ENCODE peak calls at places on chromosomes 4 and X, in eight cellular contexts. One of them, this sample, is unnamed.

GRCh38 chr4:40576651-40577480 is 52.8 kb downstream of the RBM47 start:
- DNase-seq in colonic mucosa: peak
- DNase-seq in tibial artery: peak
- DNase-seq in BJ: peak
- DNase-seq in IMR-90: peak
- DNase-seq in endodermal cell: peak
- DNase-seq in CD8-positive, alpha-beta T cell: no peak
- DNase-seq in testis: peak
- DNase-seq in this sample: peak

GRCh38 chrX:100615015-100615414 is 21.6 kb downstream of the TSPAN6 start:
- DNase-seq in colonic mucosa: peak
- DNase-seq in tibial artery: no peak
- DNase-seq in BJ: peak
- DNase-seq in IMR-90: peak
- DNase-seq in endodermal cell: peak
- DNase-seq in CD8-positive, alpha-beta T cell: no peak
- DNase-seq in testis: peak
- DNase-seq in this sample: peak

GRCh38 chrX:28542791-28543190 is 44.5 kb upstream of the IL1RAPL1 start:
- DNase-seq in colonic mucosa: no peak
- DNase-seq in tibial artery: no peak
- DNase-seq in BJ: no peak
- DNase-seq in IMR-90: no peak
- DNase-seq in endodermal cell: no peak
- DNase-seq in CD8-positive, alpha-beta T cell: no peak
- DNase-seq in testis: no peak
- DNase-seq in this sample: no peak

GRCh38 chr4:23943478-23943877 is 53.6 kb upstream of the PPARGC1A start:
- DNase-seq in colonic mucosa: no peak
- DNase-seq in tibial artery: no peak
- DNase-seq in BJ: no peak
- DNase-seq in IMR-90: no peak
- DNase-seq in endodermal cell: no peak
- DNase-seq in CD8-positive, alpha-beta T cell: no peak
- DNase-seq in testis: no peak
- DNase-seq in this sample: no peak

GRCh38 chrX:56978172-56978571 is 17.2 kb downstream of the SPIN3 start:
- DNase-seq in colonic mucosa: peak
- DNase-seq in tibial artery: no peak
- DNase-seq in BJ: no peak
- DNase-seq in IMR-90: peak
- DNase-seq in endodermal cell: peak
- DNase-seq in CD8-positive, alpha-beta T cell: peak
- DNase-seq in testis: peak
- DNase-seq in this sample: peak

GRCh38 chr4:177023951-177024350 is 231.2 kb upstream of the VEGFC start:
- DNase-seq in colonic mucosa: no peak
- DNase-seq in tibial artery: no peak
- DNase-seq in BJ: no peak
- DNase-seq in IMR-90: no peak
- DNase-seq in endodermal cell: no peak
- DNase-seq in CD8-positive, alpha-beta T cell: no peak
- DNase-seq in testis: no peak
- DNase-seq in this sample: peak

GRCh38 chr4:126591583-126591982 is 1041.2 kb upstream of the INTU start:
- DNase-seq in colonic mucosa: no peak
- DNase-seq in tibial artery: no peak
- DNase-seq in BJ: no peak
- DNase-seq in IMR-90: peak
- DNase-seq in endodermal cell: no peak
- DNase-seq in CD8-positive, alpha-beta T cell: no peak
- DNase-seq in testis: no peak
- DNase-seq in this sample: no peak

GRCh38 chr4:99352602-99353580 is at the start of gene ADH1C:
- DNase-seq in colonic mucosa: peak
- DNase-seq in tibial artery: no peak
- DNase-seq in BJ: no peak
- DNase-seq in IMR-90: peak
- DNase-seq in endodermal cell: no peak
- DNase-seq in CD8-positive, alpha-beta T cell: no peak
- DNase-seq in testis: no peak
- DNase-seq in this sample: no peak

GRCh38 chr4:122842984-122843531 is 16.4 kb downstream of the FGF2 start:
- DNase-seq in colonic mucosa: no peak
- DNase-seq in tibial artery: no peak
- DNase-seq in BJ: no peak
- DNase-seq in IMR-90: no peak
- DNase-seq in endodermal cell: no peak
- DNase-seq in CD8-positive, alpha-beta T cell: no peak
- DNase-seq in testis: no peak
- DNase-seq in this sample: no peak

GRCh38 chr4:152943673-152944072 is 7.5 kb downstream of the FHDC1 start:
- DNase-seq in colonic mucosa: no peak
- DNase-seq in tibial artery: no peak
- DNase-seq in BJ: peak
- DNase-seq in IMR-90: peak
- DNase-seq in endodermal cell: peak
- DNase-seq in CD8-positive, alpha-beta T cell: no peak
- DNase-seq in testis: no peak
- DNase-seq in this sample: no peak

GRCh38 chrX:120271218-120271617 is 20.6 kb downstream of the ZBTB33 start:
- DNase-seq in colonic mucosa: no peak
- DNase-seq in tibial artery: no peak
- DNase-seq in BJ: no peak
- DNase-seq in IMR-90: no peak
- DNase-seq in endodermal cell: no peak
- DNase-seq in CD8-positive, alpha-beta T cell: no peak
- DNase-seq in testis: no peak
- DNase-seq in this sample: peak

GRCh38 chr4:4854649-4855292 is 4.7 kb upstream of the MSX1 start:
- DNase-seq in colonic mucosa: no peak
- DNase-seq in tibial artery: peak
- DNase-seq in BJ: no peak
- DNase-seq in IMR-90: no peak
- DNase-seq in endodermal cell: peak
- DNase-seq in CD8-positive, alpha-beta T cell: no peak
- DNase-seq in testis: no peak
- DNase-seq in this sample: no peak

GRCh38 chrX:136495043-136495442 is 2.3 kb upstream of the HTATSF1 start:
- DNase-seq in colonic mucosa: no peak
- DNase-seq in tibial artery: no peak
- DNase-seq in BJ: no peak
- DNase-seq in IMR-90: no peak
- DNase-seq in endodermal cell: no peak
- DNase-seq in CD8-positive, alpha-beta T cell: no peak
- DNase-seq in testis: no peak
- DNase-seq in this sample: no peak

GRCh38 chr4:88107406-88108107 is 50.9 kb downstream of the ABCG2 start:
- DNase-seq in colonic mucosa: peak
- DNase-seq in tibial artery: no peak
- DNase-seq in BJ: no peak
- DNase-seq in IMR-90: peak
- DNase-seq in endodermal cell: no peak
- DNase-seq in CD8-positive, alpha-beta T cell: no peak
- DNase-seq in testis: no peak
- DNase-seq in this sample: no peak

DNA sequence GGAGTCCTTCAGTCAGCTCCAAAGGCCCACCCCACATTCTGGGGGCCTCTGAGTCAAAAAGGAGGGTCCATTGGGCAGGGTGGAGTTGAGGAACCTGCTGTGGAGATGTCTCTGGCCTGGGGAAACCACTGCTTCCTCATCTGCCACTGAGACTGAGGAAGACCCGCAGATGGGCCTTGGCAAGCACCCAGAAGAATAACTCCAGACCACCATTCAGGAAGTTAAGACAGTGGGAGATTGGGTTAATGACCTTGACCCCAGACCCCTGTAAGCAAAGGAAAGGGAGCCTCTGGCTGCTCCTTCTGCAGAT is 8.1 kb upstream of the HSD17B10 start:
- DNase-seq in colonic mucosa: no peak
- DNase-seq in tibial artery: no peak
- DNase-seq in BJ: no peak
- DNase-seq in IMR-90: no peak
- DNase-seq in endodermal cell: no peak
- DNase-seq in CD8-positive, alpha-beta T cell: no peak
- DNase-seq in testis: no peak
- DNase-seq in this sample: no peak
- H3K4me3 ChIP-seq in colonic mucosa: no peak
- H3K4me3 ChIP-seq in tibial artery: no peak
- H3K4me3 ChIP-seq in BJ: no peak
- H3K4me3 ChIP-seq in IMR-90: no peak
- H3K4me3 ChIP-seq in endodermal cell: peak
- H3K4me3 ChIP-seq in CD8-positive, alpha-beta T cell: no peak
- H3K4me3 ChIP-seq in testis: no peak
- H3K4me3 ChIP-seq in this sample: no peak

DNA sequence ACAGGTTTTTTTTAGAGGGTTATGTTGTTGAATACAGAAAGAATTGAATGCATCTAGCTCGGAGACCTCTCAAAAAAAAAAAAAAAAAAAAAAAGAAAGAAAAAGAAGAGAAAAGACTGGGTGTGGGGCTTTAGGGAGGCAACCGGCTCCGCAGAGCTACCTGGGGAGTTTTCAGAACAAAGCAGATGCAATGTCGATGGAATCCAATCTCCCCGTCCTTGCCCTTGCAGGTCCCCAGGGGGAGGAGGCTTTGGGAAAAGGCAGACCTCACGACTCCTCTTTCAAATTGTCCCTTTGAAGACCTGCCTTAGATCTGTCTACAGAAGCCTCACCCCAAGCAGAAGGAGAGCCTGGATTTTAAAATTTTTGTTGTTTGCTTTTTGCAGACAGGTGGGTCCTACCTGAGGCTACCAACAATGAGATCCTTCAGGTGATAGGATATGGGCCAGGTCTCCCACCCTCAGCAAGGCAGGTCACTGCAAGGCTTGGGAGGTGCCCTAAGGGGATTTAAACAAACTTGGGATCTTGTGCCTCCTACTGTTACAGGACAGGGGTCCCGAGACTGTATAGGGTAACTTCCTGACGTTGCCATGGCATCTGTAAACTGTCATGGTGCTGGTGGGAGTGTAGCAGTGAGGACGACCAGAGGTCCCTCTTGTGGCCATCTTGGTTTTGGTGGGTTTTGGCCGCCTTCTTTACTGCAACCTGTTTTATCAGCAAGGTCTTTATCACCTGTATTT is 75.2 kb upstream of the PRKX start:
- DNase-seq in colonic mucosa: no peak
- DNase-seq in tibial artery: no peak
- DNase-seq in BJ: no peak
- DNase-seq in IMR-90: no peak
- DNase-seq in endodermal cell: peak
- DNase-seq in CD8-positive, alpha-beta T cell: peak
- DNase-seq in testis: no peak
- DNase-seq in this sample: no peak
- TF ChIP-seq CTCF in colonic mucosa: no peak
- TF ChIP-seq CTCF in tibial artery: no peak
- TF ChIP-seq CTCF in BJ: no peak
- TF ChIP-seq CTCF in IMR-90: no peak
- TF ChIP-seq CTCF in endodermal cell: peak
- TF ChIP-seq CTCF in CD8-positive, alpha-beta T cell: no peak
- TF ChIP-seq CTCF in testis: no peak
- TF ChIP-seq CTCF in this sample: no peak

GRCh38 chr4:112086036-112086434 is 59.2 kb upstream of the FAM241A start:
- DNase-seq in colonic mucosa: no peak
- DNase-seq in tibial artery: no peak
- DNase-seq in BJ: no peak
- DNase-seq in IMR-90: no peak
- DNase-seq in endodermal cell: no peak
- DNase-seq in CD8-positive, alpha-beta T cell: no peak
- DNase-seq in testis: no peak
- DNase-seq in this sample: peak
- H3K4me3 ChIP-seq in colonic mucosa: no peak
- H3K4me3 ChIP-seq in tibial artery: no peak
- H3K4me3 ChIP-seq in BJ: no peak
- H3K4me3 ChIP-seq in IMR-90: no peak
- H3K4me3 ChIP-seq in endodermal cell: peak
- H3K4me3 ChIP-seq in CD8-positive, alpha-beta T cell: no peak
- H3K4me3 ChIP-seq in testis: no peak
- H3K4me3 ChIP-seq in this sample: no peak

GRCh38 chr4:108359130-108359709 is 190.5 kb upstream of the LEF1 start:
- DNase-seq in colonic mucosa: no peak
- DNase-seq in tibial artery: no peak
- DNase-seq in BJ: no peak
- DNase-seq in IMR-90: no peak
- DNase-seq in endodermal cell: no peak
- DNase-seq in CD8-positive, alpha-beta T cell: peak
- DNase-seq in testis: no peak
- DNase-seq in this sample: no peak

GRCh38 chr4:108361886-108362285 is 193.2 kb upstream of the LEF1 start:
- DNase-seq in colonic mucosa: no peak
- DNase-seq in tibial artery: no peak
- DNase-seq in BJ: no peak
- DNase-seq in IMR-90: no peak
- DNase-seq in endodermal cell: no peak
- DNase-seq in CD8-positive, alpha-beta T cell: no peak
- DNase-seq in testis: no peak
- DNase-seq in this sample: no peak

GRCh38 chr4:108359936-108360681 is 191.4 kb upstream of the LEF1 start:
- DNase-seq in colonic mucosa: no peak
- DNase-seq in tibial artery: no peak
- DNase-seq in BJ: no peak
- DNase-seq in IMR-90: no peak
- DNase-seq in endodermal cell: peak
- DNase-seq in CD8-positive, alpha-beta T cell: no peak
- DNase-seq in testis: no peak
- DNase-seq in this sample: no peak

GRCh38 chr4:108365551-108365950 is 196.8 kb upstream of the LEF1 start:
- DNase-seq in colonic mucosa: no peak
- DNase-seq in tibial artery: no peak
- DNase-seq in BJ: no peak
- DNase-seq in IMR-90: no peak
- DNase-seq in endodermal cell: no peak
- DNase-seq in CD8-positive, alpha-beta T cell: no peak
- DNase-seq in testis: no peak
- DNase-seq in this sample: no peak

DNA sequence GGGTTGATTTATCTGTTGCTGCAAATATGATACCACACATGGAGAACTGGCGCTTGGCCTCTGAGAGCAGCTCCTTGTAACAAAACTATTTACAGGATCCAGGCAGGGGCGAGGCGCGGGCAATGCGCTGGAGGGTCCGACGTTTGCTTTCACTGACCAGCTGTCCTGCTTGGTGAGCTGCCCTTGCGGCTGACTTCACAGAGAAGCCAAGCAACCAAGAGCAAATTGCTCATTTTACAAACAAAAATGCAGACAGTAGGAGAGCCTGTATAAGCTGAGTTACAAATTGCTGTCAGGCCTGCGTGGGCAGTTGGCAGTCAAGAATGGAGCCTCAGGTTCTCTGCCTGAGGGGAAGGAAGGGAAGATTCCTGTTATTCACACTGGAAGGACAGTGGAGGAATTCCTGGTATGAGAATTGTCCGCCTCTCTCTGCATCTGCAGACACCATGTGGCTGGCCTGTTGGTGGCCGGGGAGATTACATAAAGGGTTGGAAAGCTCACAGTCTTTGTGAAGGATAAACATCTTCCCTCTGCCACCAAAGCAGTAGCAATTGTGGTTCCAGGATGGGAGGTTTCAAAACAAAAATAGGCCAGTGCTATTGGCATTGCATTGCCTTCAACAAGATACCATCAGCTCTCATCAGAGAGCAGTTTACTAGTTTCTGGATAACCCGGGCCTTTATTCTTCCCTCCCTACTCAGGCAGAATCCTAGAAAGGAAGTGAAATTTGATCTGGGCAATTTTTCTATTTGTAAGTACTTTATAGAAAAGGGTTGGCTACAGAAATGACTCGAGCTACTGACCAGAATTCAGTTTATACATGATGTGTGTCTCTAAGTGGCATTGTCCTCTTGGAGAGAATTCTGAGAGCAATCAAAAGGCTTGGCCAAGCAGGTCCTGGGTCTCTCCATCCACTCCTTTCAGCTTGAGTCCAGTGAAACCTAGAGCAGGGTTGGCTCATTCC is 192.4 kb upstream of the LEF1 start:
- DNase-seq in colonic mucosa: no peak
- DNase-seq in tibial artery: no peak
- DNase-seq in BJ: peak
- DNase-seq in IMR-90: peak
- DNase-seq in endodermal cell: peak
- DNase-seq in CD8-positive, alpha-beta T cell: no peak
- DNase-seq in testis: no peak
- DNase-seq in this sample: peak
- TF ChIP-seq CTCF in colonic mucosa: no peak
- TF ChIP-seq CTCF in tibial artery: no peak
- TF ChIP-seq CTCF in BJ: no peak
- TF ChIP-seq CTCF in IMR-90: no peak
- TF ChIP-seq CTCF in endodermal cell: no peak
- TF ChIP-seq CTCF in CD8-positive, alpha-beta T cell: no peak
- TF ChIP-seq CTCF in testis: no peak
- TF ChIP-seq CTCF in this sample: no peak